ENCODE peak calls at places on chromosomes 12 and 14, in four cellular contexts. L is heart left ventricle; K is pancreas; F is activated CD4-positive, alpha-beta T cell treated with anti-CD3 and anti-CD28 coated beads for 36 hours. Y is an unnamed sample.

GRCh38 chr14:106286697-106287290 is 760.4 kb downstream of the TMEM121 start:
- ATAC-seq in L (no peak), K (no peak), F (peak), Y (no peak)

GRCh38 chr12:26711569-26711968 is 121.4 kb downstream of the ITPR2 start:
- ATAC-seq in F (no peak), K (no peak), L (no peak), Y (no peak)

GRCh38 chr14:102737402-102738372 is 39.6 kb upstream of the TRAF3 start:
- ATAC-seq in F (no peak), K (no peak), L (no peak), Y (no peak)

GRCh38 chr12:104605685-104606084 is 148.9 kb downstream of the CHST11 start:
- ATAC-seq in K (peak), L (peak), F (no peak), Y (peak)

GRCh38 chr12:106003297-106003696 is 135.5 kb downstream of the NUAK1 start:
- ATAC-seq in F (no peak), K (no peak), L (no peak), Y (no peak)

GRCh38 chr14:81686512-81686911 is 152.9 kb upstream of the SEL1L start:
- ATAC-seq in F (no peak), K (peak), L (no peak), Y (no peak)

GRCh38 chr14:54651649-54652048 is 84.7 kb downstream of the SAMD4A start:
- ATAC-seq in F (no peak), K (peak), L (no peak), Y (no peak)

GRCh38 chr12:108747563-108747962 is 16.2 kb upstream of the CORO1C start:
- ATAC-seq in K (no peak), F (no peak), L (no peak), Y (no peak)

GRCh38 chr12:108839011-108839889 is 18.1 kb downstream of the SSH1 start:
- ATAC-seq in F (no peak), K (peak), L (no peak), Y (peak)

GRCh38 chr12:110252716-110253115 is 28.3 kb upstream of the ATP2A2 start:
- ATAC-seq in K (no peak), L (peak), F (no peak), Y (no peak)

GRCh38 chr14:76376409-76376877 is 506 bp downstream of the ESRRB start:
- ATAC-seq in L (no peak), F (no peak), K (no peak), Y (no peak)

GRCh38 chr14:38080696-38081095 is 127.0 kb upstream of the SSTR1 start:
- ATAC-seq in L (no peak), F (no peak), K (no peak), Y (no peak)

GRCh38 chr14:89027097-89027740 is 202.8 kb downstream of the TTC8 start:
- ATAC-seq in L (peak), F (peak), K (peak), Y (peak)

GRCh38 chr12:124744659-124745467 is 118.8 kb downstream of the SCARB1 start:
- ATAC-seq in K (no peak), F (peak), L (no peak), Y (no peak)

GRCh38 chr12:6820171-6820570 is 1.4 kb upstream of the GPR162 start:
- ATAC-seq in L (no peak), K (no peak), F (no peak), Y (no peak)

GRCh38 chr14:92785601-92786426 is 8.3 kb upstream of the GOLGA5 start:
- ATAC-seq in F (no peak), L (peak), K (peak), Y (no peak)

GRCh38 chr12:11716794-11717532 is 67.5 kb downstream of the ETV6 start:
- ATAC-seq in L (no peak), F (no peak), K (no peak), Y (no peak)

GRCh38 chr14:55477680-55478079 is 37.3 kb upstream of the TBPL2 start:
- ATAC-seq in K (peak), F (no peak), L (peak), Y (no peak)